ENCODE peak calls at places on chromosomes 12 and 14, in five cellular contexts. D, I, E, Q and A are unnamed samples.
A peak's percentile ranks its signal among the peaks of the same experiment; 100 is the strongest.

GRCh38 chr12:57101892-57102695 is 9.1 kb downstream of the STAT6 start:
- DNase-seq in E (no peak), D (no peak), Q (no peak), I (peak; percentile 89), A (no peak)

GRCh38 chr12:90124289-90124688 is 415.7 kb upstream of the ATP2B1 start:
- DNase-seq in I (no peak), D (no peak), Q (no peak), E (no peak), A (no peak)

GRCh38 chr12:47110011-47110541 is 30.3 kb upstream of the AMIGO2 start:
- DNase-seq in I (no peak), E (no peak), D (no peak), Q (no peak), A (no peak)

GRCh38 chr12:44874981-44875416 is 1.1 kb downstream of the NELL2 start:
- DNase-seq in Q (peak; percentile 84), D (no peak), E (peak; percentile 41), I (no peak), A (no peak)

GRCh38 chr12:108410689-108411088 is 71.6 kb upstream of the CMKLR1 start:
- DNase-seq in E (no peak), I (no peak), D (no peak), Q (no peak), A (no peak)

GRCh38 chr14:24310666-24311604 is at the start of gene LTB4R:
- DNase-seq in Q (no peak), D (no peak), I (peak; percentile 88), E (peak; percentile 91), A (peak; percentile 79)

GRCh38 chr12:63103489-63104131 is 47.4 kb downstream of the AVPR1A start:
- DNase-seq in E (no peak), Q (no peak), D (no peak), I (no peak), A (no peak)

GRCh38 chr14:61681413-61681812 is 13.9 kb upstream of the HIF1A start:
- DNase-seq in I (no peak), E (no peak), D (no peak), Q (no peak), A (no peak)

GRCh38 chr12:13362260-13362841 is 165.8 kb downstream of the EMP1 start:
- DNase-seq in Q (peak; percentile 97), I (peak; percentile 77), D (no peak), E (peak; percentile 77), A (peak; percentile 57)

GRCh38 chr12:74339211-74339610 is 198.4 kb upstream of the ATXN7L3B start:
- DNase-seq in I (no peak), D (no peak), E (no peak), Q (no peak), A (no peak)

GRCh38 chr12:39503445-39503844 is 60.5 kb upstream of the KIF21A start:
- DNase-seq in D (no peak), E (no peak), Q (no peak), I (no peak), A (no peak)

GRCh38 chr12:116735951-116736599 is 1.8 kb downstream of the SPRING1 start:
- DNase-seq in Q (peak; percentile 74), I (peak; percentile 71), D (no peak), E (no peak), A (no peak)

GRCh38 chr12:90253674-90254181 is 545.1 kb upstream of the ATP2B1 start:
- DNase-seq in E (no peak), I (no peak), D (peak; percentile 85), Q (peak; percentile 68), A (peak; percentile 81)

GRCh38 chr12:5568325-5568981 is 136.5 kb downstream of the NTF3 start:
- DNase-seq in Q (peak; percentile 63), D (no peak), I (no peak), E (no peak), A (no peak)

GRCh38 chr14:73097421-73097820 is 38.9 kb upstream of the PSEN1 start:
- DNase-seq in Q (no peak), I (no peak), E (no peak), D (no peak), A (no peak)

GRCh38 chr12:590206-590750 is 73.0 kb downstream of the NINJ2 start:
- DNase-seq in E (no peak), D (no peak), Q (peak; percentile 41), I (no peak), A (no peak)
- H3K27ac ChIP-seq in E (no peak overlapping the region), D (peak overlapping the region; percentile 69), Q (no peak overlapping the region), I (no peak overlapping the region), A (peak overlapping the region; percentile 58)

DNA sequence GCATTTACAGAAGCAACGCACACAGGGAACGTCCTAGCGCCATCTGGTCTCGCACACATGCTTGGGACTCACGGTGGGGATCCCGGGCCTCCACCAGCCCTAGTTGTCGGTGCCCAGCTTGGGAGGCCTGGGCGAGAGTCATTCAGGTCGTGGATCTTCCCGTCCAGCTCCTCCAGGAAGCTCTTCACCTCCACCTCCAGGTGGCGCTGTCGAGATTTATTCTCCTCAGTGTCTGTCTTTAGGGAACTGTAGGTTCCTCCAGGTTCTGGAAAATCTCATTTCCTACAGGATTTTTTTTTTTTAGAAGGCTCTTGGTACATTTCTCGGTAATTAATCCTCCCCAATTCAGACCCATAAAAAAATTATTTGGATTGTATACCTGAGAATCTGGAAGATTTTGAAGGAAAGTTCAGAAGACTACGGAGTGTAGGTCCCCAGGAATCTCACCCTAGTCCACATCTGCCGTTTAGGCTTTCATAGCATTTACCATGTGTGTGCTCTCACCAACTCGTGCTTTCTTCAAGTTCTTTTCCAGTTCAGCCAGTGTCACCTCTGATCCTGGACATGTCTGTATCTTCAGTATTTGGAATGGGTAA is 910.0 kb downstream of the TMEM121 start:
- DNase-seq in I (peak; percentile 64), Q (peak; percentile 57), E (peak; percentile 70), D (no peak), A (no peak)
- TF ChIP-seq CTCF in I (no peak), Q (peak; percentile 36), E (no peak), D (peak; percentile 61), A (peak; percentile 7)

DNA sequence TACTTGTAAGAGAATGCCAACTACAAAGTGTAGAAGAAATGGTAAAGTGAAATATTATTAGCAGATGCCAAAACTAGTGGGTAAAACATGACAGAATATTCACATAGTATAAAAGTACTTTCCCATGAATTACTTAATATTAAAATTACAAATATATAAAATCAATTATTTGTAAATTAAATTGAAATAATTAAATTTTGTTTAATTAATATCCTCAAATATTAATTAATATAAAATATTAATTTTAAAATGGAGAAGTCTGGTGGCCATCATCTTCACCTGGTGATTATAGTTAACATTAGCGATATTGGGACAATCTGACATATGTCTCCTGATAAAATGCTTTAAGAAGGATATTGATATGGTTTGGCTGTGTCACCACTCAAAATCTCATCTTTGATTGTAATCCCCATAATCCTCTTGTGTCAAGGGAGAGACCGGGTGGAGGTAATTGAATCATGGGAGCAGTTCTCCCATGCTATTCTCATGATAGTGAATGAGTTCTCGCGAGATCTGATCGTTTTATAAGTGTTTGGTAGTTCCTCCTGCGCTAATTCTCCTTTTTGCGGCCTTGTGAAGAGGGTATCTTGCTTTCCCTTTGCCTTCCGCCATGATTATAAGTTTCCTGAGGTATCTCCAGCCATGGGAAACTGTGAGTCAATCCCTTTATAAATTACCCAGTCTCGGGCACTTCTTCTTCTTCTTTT is 55.0 kb upstream of the SGPP1 start:
- DNase-seq in D (no peak), I (no peak), Q (no peak), E (no peak), A (no peak)
- H3K4me3 ChIP-seq in D (no peak overlapping the region), I (no peak overlapping the region), Q (no peak overlapping the region), E (no peak overlapping the region), A (no peak overlapping the region)

GRCh38 chr14:92888896-92889295 is 34.1 kb upstream of the CHGA start:
- DNase-seq in I (no peak), D (no peak), E (no peak), Q (no peak), A (no peak)
- H3K27ac ChIP-seq in I (no peak overlapping the region), D (no peak overlapping the region), E (no peak overlapping the region), Q (no peak overlapping the region), A (no peak overlapping the region)

DNA sequence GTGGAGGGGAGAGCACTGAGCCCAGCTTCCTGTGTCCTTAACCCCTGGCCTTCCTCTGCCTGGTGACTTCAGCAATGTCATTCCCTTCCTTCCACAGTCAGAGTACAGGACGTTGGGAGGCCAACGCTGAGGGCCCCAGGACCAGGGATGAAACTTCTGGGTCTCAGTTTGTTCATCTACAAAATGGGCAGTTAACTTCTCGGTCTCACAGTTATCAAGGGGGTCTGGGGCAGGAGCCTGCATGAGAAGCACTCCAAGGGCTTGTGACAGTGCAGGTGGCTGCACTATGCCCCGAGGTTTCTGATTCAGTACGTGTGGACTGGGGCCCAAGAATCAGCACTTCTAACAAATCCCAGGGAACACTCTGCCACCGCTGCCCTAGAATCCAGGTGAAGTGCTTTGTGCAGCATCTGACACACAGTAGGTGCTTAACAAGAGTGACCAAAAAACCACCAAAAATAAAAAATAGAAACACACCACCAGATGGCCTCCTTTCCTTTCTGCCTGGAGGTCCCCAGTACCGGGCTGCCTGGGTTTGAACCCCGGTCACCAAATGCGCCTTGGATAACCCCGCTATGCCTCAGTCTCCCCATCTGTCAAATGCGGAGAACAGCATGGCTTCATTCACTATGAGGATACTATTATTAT is 80.4 kb downstream of the RFLNA start:
- DNase-seq in Q (no peak), E (no peak), D (no peak), I (no peak), A (no peak)
- TF ChIP-seq CTCF in Q (no peak), E (no peak), D (peak; percentile 11), I (peak; percentile 4), A (no peak)

GRCh38 chr14:34003691-34004090 is 52.8 kb upstream of the EGLN3 start:
- DNase-seq in D (no peak), E (no peak), Q (no peak), I (no peak), A (peak; percentile 14)
- H3K4me3 ChIP-seq in D (no peak overlapping the region), E (no peak overlapping the region), Q (no peak overlapping the region), I (no peak overlapping the region), A (no peak overlapping the region)

DNA sequence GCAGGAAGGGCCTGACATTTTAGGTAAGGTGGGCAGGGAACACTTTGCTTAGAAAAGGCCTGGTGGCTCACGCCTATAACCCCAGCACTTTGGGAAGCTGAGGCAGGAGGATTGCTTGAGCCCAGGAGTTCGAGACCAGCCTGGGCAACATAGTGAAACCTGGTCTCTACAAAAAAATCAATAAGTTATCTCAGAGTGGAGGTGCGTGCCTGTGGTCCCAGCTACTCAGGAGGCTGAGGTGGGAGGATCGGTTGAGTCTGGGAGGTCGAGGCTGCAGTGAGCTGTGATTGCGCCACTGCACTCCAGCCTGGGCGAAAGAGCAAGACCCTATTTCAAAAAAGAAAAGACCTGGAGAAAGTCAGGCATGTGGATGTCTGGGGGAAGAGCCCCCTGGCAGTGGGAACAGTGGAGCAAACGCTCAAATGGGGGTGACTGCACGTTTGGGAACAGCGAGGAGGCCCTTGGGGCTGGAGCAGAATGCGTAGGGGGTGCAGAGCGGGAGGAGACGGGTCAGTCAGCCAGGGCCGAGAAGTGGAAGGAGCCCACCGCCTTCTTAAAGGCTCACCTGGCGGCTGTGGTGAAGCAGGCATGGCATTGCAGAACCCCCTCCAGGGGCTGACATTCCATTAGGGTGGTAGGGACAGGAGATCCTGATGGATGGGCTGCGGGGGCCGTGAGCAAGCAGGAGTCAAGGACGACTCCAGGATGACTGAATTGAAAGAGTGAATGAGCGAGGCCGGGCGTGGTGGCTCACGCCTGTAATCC is 6.2 kb upstream of the KIF26A start:
- DNase-seq in Q (peak; percentile 31), E (peak; percentile 42), D (no peak), I (peak; percentile 42), A (peak; percentile 38)
- H3K27ac ChIP-seq in Q (no peak overlapping the region), E (no peak overlapping the region), D (no peak overlapping the region), I (no peak overlapping the region), A (no peak overlapping the region)